ENCODE peak calls at places on chromosomes 3 and 15, in ten cellular contexts. Y is ovary; B is uterus; Q is heart right ventricle; L is testis; F is CD4-positive, alpha-beta T cell; R is suprapubic skin; H is prostate gland; K is tibial artery; D is sigmoid colon. O is an unnamed sample.

GRCh38 chr15:33153548-33153947 is 41.0 kb downstream of the FMN1 start:
- DNase-seq in D (no peak), Q (no peak), F (no peak), Y (no peak), L (no peak), K (no peak), B (no peak), H (no peak), R (no peak), O (no peak)

GRCh38 chr3:40847571-40847992 is 322.8 kb downstream of the ZNF621 start:
- DNase-seq in L (peak; percentile 74), B (peak; percentile 28), Q (no peak), K (no peak), D (no peak), Y (peak; percentile 53), R (no peak), H (peak; percentile 15), F (no peak), O (no peak)

GRCh38 chr3:50708620-50709019 is 33.9 kb downstream of the DOCK3 start:
- DNase-seq in D (no peak), H (no peak), Y (no peak), Q (peak; percentile 16), L (no peak), F (no peak), B (no peak), K (no peak), R (no peak), O (no peak)

GRCh38 chr15:84863480-84864428 is 20.7 kb upstream of the SLC28A1 start:
- DNase-seq in K (no peak), F (no peak), Y (no peak), B (no peak), L (no peak), Q (no peak), D (no peak), R (no peak), H (no peak), O (no peak)

GRCh38 chr15:31084176-31084575 is 17.3 kb downstream of the TRPM1 start:
- DNase-seq in H (no peak), Y (no peak), K (no peak), Q (no peak), L (no peak), B (no peak), R (no peak), D (no peak), F (no peak), O (no peak)

GRCh38 chr3:149532463-149533180 is 58.1 kb downstream of the TM4SF4 start:
- DNase-seq in R (no peak), K (no peak), H (no peak), Y (peak; percentile 42), D (no peak), L (no peak), Q (no peak), B (no peak), F (no peak), O (no peak)

GRCh38 chr3:15495461-15496340 is 25.8 kb downstream of the COLQ start:
- DNase-seq in Q (no peak), D (no peak), L (peak; percentile 66), R (peak; percentile 15), B (no peak), F (no peak), Y (no peak), H (no peak), K (no peak), O (no peak)

GRCh38 chr3:101827211-101828174 is 21.8 kb upstream of the NFKBIZ start:
- DNase-seq in D (peak; percentile 90), K (peak; percentile 87), H (peak; percentile 72), Y (peak; percentile 76), B (peak; percentile 86), R (peak; percentile 92), Q (peak; percentile 55), L (peak; percentile 80), F (peak; percentile 62), O (no peak)

DNA sequence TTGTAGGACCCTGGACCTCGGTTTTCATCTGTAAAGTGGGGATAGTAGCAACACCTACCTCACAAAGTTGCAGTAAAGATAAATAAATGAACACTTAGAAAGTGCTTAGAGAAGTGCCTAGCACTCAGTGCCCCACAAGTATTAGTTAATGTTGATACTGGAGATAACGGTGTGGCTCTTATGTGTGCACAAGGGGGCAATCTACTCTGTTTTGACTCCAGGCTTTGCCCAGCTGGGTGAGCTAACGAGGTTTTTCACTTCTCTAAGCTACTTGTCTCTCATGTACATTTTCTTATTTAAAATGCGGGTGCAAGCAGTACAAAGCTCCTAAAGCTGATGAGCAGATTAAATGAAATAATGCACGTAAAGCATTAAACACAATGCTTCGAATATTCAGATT is 193.5 kb upstream of the ICE2 start:
- DNase-seq in K (no peak), H (no peak), Q (no peak), B (no peak), R (no peak), F (no peak), D (no peak), L (no peak), Y (no peak), O (no peak)
- TF ChIP-seq CTCF in K (no peak), H (no peak), Q (no peak), B (no peak), R (no peak), F (peak; percentile 35), D (no peak), L (no peak), Y (no peak), O (no peak)

GRCh38 chr15:57634290-57634689 is 42.6 kb downstream of the MYZAP start:
- DNase-seq in K (no peak), D (no peak), F (no peak), Y (no peak), Q (no peak), B (no peak), L (no peak), H (no peak), R (no peak), O (no peak)

GRCh38 chr15:57631386-57632110 is 39.8 kb downstream of the MYZAP start:
- DNase-seq in Q (no peak), F (no peak), B (no peak), R (no peak), D (no peak), L (peak; percentile 55), Y (no peak), K (no peak), H (no peak), O (no peak)

GRCh38 chr15:57639306-57639705 is 47.6 kb downstream of the MYZAP start:
- DNase-seq in H (no peak), B (no peak), Y (no peak), R (no peak), D (no peak), Q (no peak), F (no peak), K (no peak), L (no peak), O (no peak)

GRCh38 chr15:57637836-57638235 is 46.1 kb downstream of the MYZAP start:
- DNase-seq in L (no peak), H (no peak), R (no peak), B (no peak), F (no peak), K (no peak), Y (no peak), D (no peak), Q (no peak), O (no peak)

DNA sequence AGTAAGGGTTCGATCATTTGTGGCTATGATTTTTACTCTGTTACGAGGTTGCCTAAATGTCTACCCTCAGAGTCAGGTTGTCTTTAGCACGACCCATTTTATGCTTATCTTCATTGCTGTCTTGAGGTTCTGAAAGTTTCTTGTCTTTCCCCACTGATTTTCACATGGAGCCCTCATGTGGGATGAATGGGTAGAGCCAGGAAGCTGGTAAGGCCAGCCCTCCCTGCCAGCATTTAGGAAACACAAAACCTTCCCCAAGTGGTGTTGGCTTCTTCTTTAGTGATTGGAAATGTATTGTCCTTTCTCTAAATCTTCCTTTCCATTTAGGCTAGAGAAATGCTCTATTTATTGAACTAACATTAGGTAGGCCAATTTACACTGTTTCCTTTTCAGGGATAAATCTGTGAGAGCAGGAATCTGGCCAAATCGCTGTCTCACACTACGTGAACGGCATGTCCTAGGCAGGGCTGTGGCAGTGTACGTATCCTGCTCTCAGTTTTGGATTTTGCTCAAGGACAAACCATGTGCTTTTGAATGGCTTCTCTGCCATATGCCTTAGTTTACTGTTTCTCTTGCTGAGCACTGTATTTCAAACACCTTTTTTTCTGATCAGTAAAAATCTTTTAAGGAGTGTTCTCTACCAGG is 43.7 kb downstream of the MYZAP start:
- DNase-seq in D (peak; percentile 77), L (peak; percentile 81), K (no peak), F (no peak), H (peak; percentile 79), B (peak; percentile 45), Y (peak; percentile 58), Q (no peak), R (no peak), O (no peak)
- TF ChIP-seq CTCF in D (no peak), L (no peak), K (peak; percentile 9), F (no peak), H (no peak), B (no peak), Y (no peak), Q (no peak), R (no peak), O (no peak)

GRCh38 chr3:51983578-51984268 is 388 bp downstream of the ACY1 start:
- DNase-seq in Q (no peak), K (no peak), B (no peak), H (no peak), L (no peak), Y (no peak), R (no peak), D (no peak), F (no peak), O (no peak)

GRCh38 chr3:51985063-51985462 is 1.7 kb downstream of the ACY1 start:
- DNase-seq in Q (no peak), Y (no peak), L (no peak), B (no peak), D (no peak), R (no peak), F (no peak), K (no peak), H (no peak), O (no peak)

GRCh38 chr3:51982352-51982837 is 940 bp upstream of the ACY1 start:
- DNase-seq in R (no peak), Q (no peak), H (no peak), F (no peak), L (no peak), B (no peak), Y (no peak), K (no peak), D (no peak), O (no peak)

GRCh38 chr3:51984269-51984647 is 923 bp downstream of the ACY1 start:
- DNase-seq in R (no peak), H (no peak), B (no peak), D (no peak), Y (no peak), F (no peak), Q (no peak), K (no peak), L (no peak), O (no peak)

DNA sequence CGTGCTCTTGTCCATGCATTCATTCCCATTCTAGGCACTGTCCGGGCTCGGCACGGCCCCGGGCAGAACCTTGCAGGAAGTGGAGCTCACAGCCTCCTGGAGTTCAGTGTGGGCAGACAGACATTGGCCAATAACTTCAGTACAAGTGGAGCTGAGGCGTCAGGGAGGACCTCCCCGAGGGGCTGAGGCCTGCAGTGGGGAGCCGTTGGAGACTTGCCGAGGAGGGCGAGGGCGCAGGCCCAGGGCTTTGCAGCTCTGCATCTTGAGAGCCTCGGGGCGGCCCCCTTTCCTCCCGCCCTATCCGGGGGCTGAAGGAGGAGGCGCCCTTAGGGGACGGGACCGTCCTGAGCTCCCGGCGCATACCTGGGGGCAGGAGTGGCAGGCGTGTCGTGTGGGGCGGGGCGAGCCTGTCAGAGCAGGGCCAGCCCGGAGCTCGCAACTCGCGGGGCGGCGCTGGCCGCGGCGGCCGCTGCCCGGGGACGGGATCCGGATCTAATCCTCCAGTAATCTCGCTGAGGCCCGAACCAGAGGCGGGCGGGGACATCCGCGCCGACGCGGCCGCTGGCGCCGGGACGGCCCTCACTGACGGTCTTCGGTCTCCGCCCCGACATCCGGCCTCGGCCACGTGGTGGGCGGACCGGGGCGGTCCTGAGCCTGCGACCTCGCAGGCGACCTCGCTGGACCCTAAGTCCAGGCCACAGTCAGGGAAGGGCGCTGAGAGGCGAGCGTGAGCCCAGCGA is at the start of gene ACY1:
- DNase-seq in F (no peak), L (peak; percentile 80), Q (peak; percentile 91), K (peak; percentile 94), H (peak; percentile 86), D (peak; percentile 93), Y (peak; percentile 83), B (peak; percentile 80), R (peak; percentile 91), O (peak; percentile 68)
- TF ChIP-seq CTCF in F (peak; percentile 3), L (no peak), Q (peak; percentile 7), K (no peak), H (no peak), D (no peak), Y (no peak), B (no peak), R (no peak), O (no peak)

GRCh38 chr3:108728105-108728504 is 29.1 kb downstream of the RETNLB start:
- DNase-seq in H (no peak), L (no peak), R (no peak), B (no peak), Y (no peak), F (no peak), D (no peak), Q (no peak), K (no peak), O (no peak)

GRCh38 chr3:108724101-108724500 is 33.1 kb downstream of the RETNLB start:
- DNase-seq in B (no peak), Y (no peak), H (no peak), F (no peak), R (no peak), L (no peak), K (no peak), Q (no peak), D (no peak), O (no peak)

DNA sequence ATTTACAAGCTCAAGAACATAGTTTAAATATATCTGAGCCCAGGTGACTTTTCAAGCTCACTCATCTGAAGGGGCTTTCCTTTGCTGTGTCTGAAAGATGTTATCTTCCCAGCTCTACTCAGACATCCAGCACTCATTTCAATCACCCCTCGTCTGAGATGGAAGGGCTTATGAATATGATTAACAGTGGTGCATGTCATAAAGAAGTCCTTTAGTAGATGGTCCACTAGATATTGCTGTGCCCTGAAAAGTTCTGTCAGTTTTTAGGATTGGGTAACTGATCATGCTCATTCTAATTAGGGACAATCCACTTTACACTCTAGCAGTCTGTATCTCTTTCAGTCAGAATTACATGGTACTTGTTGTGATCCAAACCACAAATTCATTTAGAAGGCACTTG is 28.3 kb downstream of the RETNLB start:
- DNase-seq in R (no peak), Y (no peak), B (no peak), H (no peak), Q (no peak), D (no peak), L (no peak), K (no peak), F (no peak), O (no peak)
- TF ChIP-seq CTCF in R (no peak), Y (no peak), B (no peak), H (no peak), Q (no peak), D (no peak), L (no peak), K (no peak), F (no peak), O (no peak)

O was measured in AG04450.